ENCODE peak calls at places on chromosome 6, in eight cellular contexts. S, D, H, L, O, G, V and U are unnamed samples.

GRCh38 chr6:153092082-153093013 is 38.7 kb downstream of the RGS17 start:
- ATAC-seq in H (peak), V (peak), S (no peak), L (no peak), O (no peak), G (no peak), D (no peak), U (peak)

GRCh38 chr6:167140589-167141474 is 16.9 kb downstream of the GPR31 start:
- ATAC-seq in H (no peak), L (no peak), V (no peak), D (no peak), S (no peak), G (no peak), O (no peak), U (no peak)

GRCh38 chr6:131367206-131367873 is 205.7 kb upstream of the ARG1 start:
- ATAC-seq in H (no peak), L (peak), O (no peak), G (no peak), S (no peak), D (no peak), V (no peak), U (no peak)

GRCh38 chr6:2183235-2183634 is 62.2 kb downstream of the GMDS start:
- ATAC-seq in D (no peak), L (no peak), S (no peak), H (no peak), V (no peak), G (no peak), O (no peak), U (no peak)

GRCh38 chr6:158219229-158219628 is 51.1 kb downstream of the GTF2H5 start:
- ATAC-seq in L (no peak), S (no peak), H (peak), D (no peak), O (no peak), V (no peak), G (no peak), U (peak)

GRCh38 chr6:139060332-139060731 is 31.8 kb downstream of the ABRACL start:
- ATAC-seq in G (no peak), H (no peak), D (no peak), L (no peak), O (no peak), S (peak), V (no peak), U (no peak)

GRCh38 chr6:747006-747405 is 54.1 kb upstream of the EXOC2 start:
- ATAC-seq in L (no peak), G (no peak), O (no peak), H (no peak), V (no peak), S (no peak), D (no peak), U (no peak)

GRCh38 chr6:25866011-25866410 is 8.0 kb downstream of the SLC17A3 start:
- ATAC-seq in S (peak), G (peak), O (no peak), L (no peak), H (peak), V (no peak), D (peak), U (no peak)

GRCh38 chr6:123648020-123648580 is 11.3 kb upstream of the TRDN start:
- ATAC-seq in S (no peak), H (no peak), O (no peak), V (no peak), G (no peak), L (peak), D (no peak), U (no peak)

GRCh38 chr6:100464162-100464851 is 414 bp downstream of the SIM1 start:
- ATAC-seq in V (no peak), G (no peak), D (no peak), H (no peak), O (no peak), L (no peak), S (no peak), U (no peak)

GRCh38 chr6:159842035-159842434 is 42.0 kb downstream of the PNLDC1 start:
- ATAC-seq in H (peak), G (no peak), D (no peak), O (no peak), L (peak), V (peak), S (no peak), U (no peak)

GRCh38 chr6:11428351-11428750 is 109.2 kb upstream of the TMEM170B start:
- ATAC-seq in G (peak), O (no peak), S (no peak), D (no peak), L (no peak), H (peak), V (peak), U (no peak)

GRCh38 chr6:151240861-151241642 is 1.3 kb downstream of the AKAP12 start:
- ATAC-seq in S (peak), H (peak), O (peak), G (peak), V (peak), L (peak), D (no peak), U (peak)

GRCh38 chr6:110287462-110288341 is 70.4 kb downstream of the METTL24 start:
- ATAC-seq in S (no peak), D (no peak), L (peak), O (no peak), H (no peak), G (no peak), V (no peak), U (no peak)

GRCh38 chr6:36904096-36904495 is 18.3 kb downstream of the C6orf89 start:
- ATAC-seq in H (no peak), L (no peak), S (no peak), D (no peak), V (no peak), G (no peak), O (no peak), U (no peak)

GRCh38 chr6:120211955-120212792 is 862.6 kb upstream of the MAN1A1 start:
- ATAC-seq in G (no peak), H (no peak), D (no peak), S (no peak), O (no peak), V (no peak), L (peak), U (no peak)

GRCh38 chr6:144302701-144303351 is 17.7 kb downstream of the UTRN start:
- ATAC-seq in O (no peak), D (no peak), V (peak), G (no peak), S (no peak), H (peak), L (peak), U (no peak)

GRCh38 chr6:42315991-42316378 is 98.3 kb upstream of the MRPS10 start:
- ATAC-seq in D (no peak), S (peak), G (no peak), L (no peak), O (no peak), H (peak), V (peak), U (no peak)

GRCh38 chr6:30450548-30450907 is 38.8 kb upstream of the HLA-E start:
- ATAC-seq in H (no peak), L (no peak), O (no peak), S (peak), D (peak), V (peak), G (peak), U (no peak)

GRCh38 chr6:114862809-114863208 is 520.0 kb upstream of the HS3ST5 start:
- ATAC-seq in G (no peak), H (no peak), L (no peak), O (no peak), S (no peak), D (no peak), V (no peak), U (no peak)

GRCh38 chr6:111800468-111800760 is 72.8 kb downstream of the FYN start:
- ATAC-seq in L (no peak), H (no peak), S (no peak), G (no peak), O (no peak), D (no peak), V (no peak), U (no peak)

GRCh38 chr6:155765275-155766194 is 309.9 kb upstream of the NOX3 start:
- ATAC-seq in L (no peak), O (peak), H (no peak), S (no peak), V (peak), G (no peak), D (no peak), U (peak)

GRCh38 chr6:52374247-52374646 is 12.3 kb downstream of the PAQR8 start:
- ATAC-seq in S (no peak), D (no peak), G (no peak), H (no peak), V (no peak), O (no peak), L (no peak), U (no peak)

GRCh38 chr6:13005994-13006393 is 289.4 kb downstream of the PHACTR1 start:
- ATAC-seq in S (no peak), G (no peak), L (no peak), H (no peak), O (peak), V (no peak), D (no peak), U (no peak)

GRCh38 chr6:13390658-13391057 is 62.3 kb upstream of the TBC1D7 start:
- ATAC-seq in G (peak), S (no peak), D (no peak), V (no peak), H (no peak), O (no peak), L (no peak), U (no peak)

GRCh38 chr6:129368076-129368475 is 341.9 kb downstream of the ARHGAP18 start:
- ATAC-seq in L (no peak), D (no peak), O (peak), G (no peak), H (no peak), V (no peak), S (no peak), U (peak)

GRCh38 chr6:143772110-143772509 is 71.0 kb upstream of the LTV1 start:
- ATAC-seq in H (no peak), O (peak), G (no peak), D (no peak), L (no peak), V (no peak), S (no peak), U (no peak)

GRCh38 chr6:38209291-38209865 is 389.9 kb downstream of the ZFAND3 start:
- ATAC-seq in H (no peak), D (no peak), V (peak), O (no peak), L (no peak), G (no peak), S (peak), U (no peak)

GRCh38 chr6:127291495-127291894 is 24.8 kb downstream of the RNF146 start:
- ATAC-seq in G (peak), D (no peak), L (peak), H (no peak), S (peak), V (no peak), O (no peak), U (no peak)

GRCh38 chr6:74018825-74019224 is 322.8 kb downstream of the CD109 start:
- ATAC-seq in H (no peak), V (no peak), G (no peak), L (no peak), D (no peak), O (no peak), S (no peak), U (no peak)

GRCh38 chr6:146601352-146601751 is 2.6 kb downstream of the ADGB start:
- ATAC-seq in O (no peak), H (no peak), D (no peak), L (no peak), V (no peak), S (no peak), G (no peak), U (no peak)

GRCh38 chr6:168996106-168996505 is 257.5 kb downstream of the THBS2 start:
- ATAC-seq in L (no peak), H (no peak), S (no peak), D (no peak), V (no peak), G (no peak), O (no peak), U (no peak)

GRCh38 chr6:109082178-109082577 is 12.5 kb downstream of the SESN1 start:
- ATAC-seq in G (no peak), S (no peak), H (peak), O (peak), L (peak), D (no peak), V (no peak), U (no peak)

GRCh38 chr6:157613011-157613522 is 210.0 kb upstream of the SNX9 start:
- ATAC-seq in S (no peak), H (no peak), V (peak), L (peak), D (no peak), G (no peak), O (no peak), U (no peak)

GRCh38 chr6:3895805-3896204 is 46.6 kb downstream of the FAM50B start:
- ATAC-seq in H (no peak), S (no peak), L (peak), O (no peak), D (no peak), G (no peak), V (no peak), U (no peak)

GRCh38 chr6:160767647-160768019 is 65.6 kb downstream of the PLG start:
- ATAC-seq in O (no peak), S (no peak), D (no peak), H (no peak), G (no peak), L (no peak), V (no peak), U (no peak)

GRCh38 chr6:75612434-75612833 is 10.8 kb downstream of the SENP6 start:
- ATAC-seq in L (peak), D (no peak), G (peak), V (no peak), S (peak), O (no peak), H (no peak), U (no peak)

GRCh38 chr6:146913842-146914562 is 290.2 kb upstream of the STXBP5 start:
- ATAC-seq in H (peak), G (no peak), S (peak), O (peak), D (no peak), L (peak), V (peak), U (peak)